ENCODE peak calls at places on chromosome 15, in four cellular contexts. J is AG04449; E is stomach; R is CD8-positive, alpha-beta T cell. S is an unnamed sample.

GRCh38 chr15:85832389-85832788 is 37.7 kb upstream of the KLHL25 start:
- DNase-seq in J (no peak), E (no peak), R (no peak), S (no peak)

GRCh38 chr15:90138071-90138833 is 36.0 kb upstream of the IDH2 start:
- DNase-seq in J (no peak), E (peak; percentile 61), R (no peak), S (no peak)

GRCh38 chr15:74433592-74434259 is at the start of gene SEMA7A:
- DNase-seq in J (no peak), E (peak; percentile 83), R (peak; percentile 89), S (no peak)

GRCh38 chr15:56568466-56569167 is 103.7 kb upstream of the MNS1 start:
- DNase-seq in J (no peak), E (no peak), R (no peak), S (no peak)

GRCh38 chr15:74873756-74874424 is 725 bp upstream of the SCAMP2 start:
- DNase-seq in J (no peak), E (no peak), R (no peak), S (no peak)

GRCh38 chr15:70629735-70630273 is 133.6 kb downstream of the UACA start:
- DNase-seq in J (no peak), E (no peak), R (no peak), S (no peak)

GRCh38 chr15:94582368-94582767 is 351.0 kb downstream of the MCTP2 start:
- DNase-seq in J (no peak), E (no peak), R (no peak), S (no peak)

GRCh38 chr15:81185896-81186295 is 10.8 kb upstream of the IL16 start:
- DNase-seq in J (no peak), E (no peak), R (no peak), S (no peak)

GRCh38 chr15:64247906-64248541 is 85.2 kb upstream of the PPIB start:
- DNase-seq in J (peak; percentile 70), E (no peak), R (no peak), S (peak; percentile 55)

GRCh38 chr15:71329509-71330260 is 214.4 kb downstream of the THSD4 start:
- DNase-seq in J (no peak), E (no peak), R (no peak), S (peak; percentile 53)

GRCh38 chr15:27422997-27423396 is 452.0 kb downstream of the GABRG3 start:
- DNase-seq in J (no peak), E (no peak), R (no peak), S (no peak)

GRCh38 chr15:89490081-89490480 is 6.3 kb downstream of the RHCG start:
- DNase-seq in J (no peak), E (no peak), R (no peak), S (no peak)

GRCh38 chr15:64148168-64148567 is 3.4 kb upstream of the SNX22 start:
- DNase-seq in J (no peak), E (no peak), R (no peak), S (no peak)

GRCh38 chr15:86595741-86596140 is 516.1 kb downstream of the AGBL1 start:
- DNase-seq in J (no peak), E (no peak), R (no peak), S (no peak)

GRCh38 chr15:70869346-70869745 is 15.4 kb upstream of the LARP6 start:
- DNase-seq in J (no peak), E (no peak), R (no peak), S (no peak)

GRCh38 chr15:28086175-28086703 is 12.9 kb downstream of the OCA2 start:
- DNase-seq in J (no peak), E (peak; percentile 68), R (peak; percentile 71), S (no peak)

GRCh38 chr15:89912145-89912673 is 543 bp downstream of the ARPIN start:
- DNase-seq in J (no peak), E (peak; percentile 49), R (no peak), S (no peak)

DNA sequence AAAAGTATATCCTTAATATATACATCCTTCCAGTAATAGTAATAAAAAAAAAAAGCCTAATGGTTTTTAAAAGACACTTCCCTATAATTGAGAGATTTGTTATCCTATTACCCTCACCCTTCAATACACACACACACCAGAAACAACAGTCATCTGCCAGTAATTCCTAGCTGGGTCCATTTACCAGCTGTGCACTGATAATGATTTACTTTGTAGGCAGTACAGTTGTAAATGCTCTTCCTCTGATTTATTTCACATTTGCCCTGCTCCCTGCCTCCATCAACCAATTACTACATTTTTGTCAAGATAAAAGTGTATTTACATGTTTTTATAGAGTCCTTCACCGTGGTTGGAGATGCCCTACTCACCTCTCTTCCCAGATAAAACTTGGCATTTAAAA is 12.4 kb downstream of the TPM1 start:
- DNase-seq in J (no peak), E (no peak), R (no peak), S (no peak)
- H3K4me3 ChIP-seq in J (no peak overlapping the region), E (no peak overlapping the region), R (no peak overlapping the region), S (no peak overlapping the region)

GRCh38 chr15:40160021-40160420 is 848 bp upstream of the BUB1B start:
- DNase-seq in J (no peak), E (no peak), R (no peak), S (no peak)

GRCh38 chr15:40162552-40162951 is 1.7 kb downstream of the BUB1B start:
- DNase-seq in J (no peak), E (no peak), R (no peak), S (no peak)

GRCh38 chr15:40160689-40161688 is at the start of gene BUB1B:
- DNase-seq in J (peak; percentile 28), E (peak; percentile 92), R (peak; percentile 91), S (peak; percentile 43)

GRCh38 chr15:40163657-40164416 is 3.0 kb downstream of the BUB1B start:
- DNase-seq in J (no peak), E (no peak), R (no peak), S (no peak)

GRCh38 chr15:40161693-40162401 is 978 bp downstream of the BUB1B start:
- DNase-seq in J (no peak), E (no peak), R (no peak), S (no peak)
- H3K4me3 ChIP-seq in J (peak overlapping the region; percentile 94), E (no peak overlapping the region), R (no peak overlapping the region), S (peak overlapping the region; percentile 89)

DNA sequence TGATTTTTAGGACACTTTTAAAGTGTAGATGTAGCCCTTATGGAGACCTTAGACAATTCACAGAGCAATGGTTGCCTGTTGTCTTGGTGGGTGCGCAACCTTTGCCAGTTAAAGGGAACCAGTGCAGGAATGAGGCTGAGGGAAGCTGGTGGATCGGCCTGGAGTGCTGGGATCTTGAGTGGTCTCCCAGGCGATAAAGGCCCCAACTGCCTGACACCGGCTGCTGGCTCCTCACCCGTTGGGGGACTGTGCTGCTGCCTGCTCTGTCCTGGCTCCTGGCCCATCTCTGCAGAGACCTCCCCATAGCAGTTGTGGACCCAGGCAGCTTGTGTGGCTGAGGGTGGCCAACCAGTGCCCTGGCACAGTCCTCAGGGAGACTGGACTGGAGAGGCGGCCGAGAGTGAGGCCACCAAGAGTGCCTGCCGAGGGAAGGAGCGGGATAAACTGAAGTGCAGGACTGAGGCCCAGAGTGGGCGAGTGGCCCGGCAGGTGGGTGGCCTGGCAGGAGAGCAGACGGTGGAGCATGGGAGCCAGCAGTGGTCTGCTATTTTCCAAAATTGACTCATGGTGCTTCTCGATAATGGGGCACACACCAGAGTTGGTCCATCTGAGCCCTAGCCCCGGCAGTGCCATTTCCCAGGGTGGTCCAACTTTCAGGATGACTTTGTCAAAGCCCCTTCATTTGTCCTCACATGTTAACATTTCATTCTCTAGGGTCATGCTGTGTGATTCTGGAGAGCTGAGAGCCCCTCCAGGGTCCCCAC is 2.1 kb downstream of the ALDH1A3 start:
- DNase-seq in J (no peak), E (no peak), R (no peak), S (no peak)
- H3K4me3 ChIP-seq in J (no peak overlapping the region), E (peak overlapping the region; percentile 7), R (no peak overlapping the region), S (no peak overlapping the region)

DNA sequence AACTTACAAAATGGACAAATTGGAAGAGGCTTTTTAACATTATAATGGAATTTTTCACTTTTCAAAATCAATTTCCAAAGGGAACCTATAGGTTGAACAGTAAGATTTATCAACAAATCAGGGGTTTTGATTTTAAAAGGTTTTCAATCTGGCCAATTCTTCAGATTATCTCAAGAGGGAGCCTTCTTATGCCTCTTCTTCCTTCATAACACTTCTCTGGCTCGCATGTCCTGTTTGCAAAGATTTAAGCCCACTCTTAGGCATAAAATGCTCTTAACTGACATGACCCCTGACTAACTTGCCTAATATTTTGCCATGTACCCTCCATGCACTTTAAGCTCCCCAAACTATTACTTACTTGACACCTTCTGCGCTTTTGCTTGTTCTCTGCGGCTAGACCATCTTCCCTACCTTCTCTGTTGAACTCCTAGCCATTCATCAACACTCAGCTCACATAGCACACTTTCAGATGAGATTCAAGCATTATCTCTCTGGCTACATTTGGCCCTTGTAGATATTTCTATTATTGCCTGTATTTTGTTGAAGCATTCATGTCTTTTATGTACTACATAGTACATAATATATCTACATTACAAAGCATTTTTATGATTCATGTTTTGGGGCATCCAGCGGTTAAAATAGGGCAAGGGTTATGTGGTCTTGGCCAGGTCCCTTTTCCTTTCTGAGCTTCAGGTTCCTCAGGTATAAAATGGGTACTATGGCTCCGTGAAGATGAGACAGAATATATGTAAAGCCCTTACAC is 1.0 kb upstream of the ARIH1 start:
- DNase-seq in J (no peak), E (no peak), R (no peak), S (no peak)
- H3K4me3 ChIP-seq in J (peak overlapping the region; percentile 97), E (peak overlapping the region; percentile 81), R (peak overlapping the region; percentile 93), S (peak overlapping the region; percentile 90)

DNA sequence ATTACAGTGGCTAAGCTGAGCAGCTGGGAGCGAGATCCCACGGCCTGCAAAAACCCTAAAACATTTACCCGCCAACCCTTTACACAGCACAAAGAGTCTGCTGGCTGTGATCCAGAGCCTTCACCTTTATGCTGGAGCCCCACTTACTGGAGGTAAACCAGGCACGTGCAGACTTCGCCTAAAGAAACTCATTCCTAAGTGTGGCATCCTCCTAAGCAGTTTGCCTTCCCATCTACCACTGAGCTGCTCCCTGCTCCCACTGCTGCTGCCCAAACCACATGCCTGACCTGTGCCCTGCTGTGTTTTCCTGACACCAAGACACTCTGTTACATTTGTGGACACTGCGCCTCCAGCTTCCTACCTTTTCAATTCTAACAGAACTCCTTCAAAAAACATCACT is 53.0 kb downstream of the CHSY1 start:
- DNase-seq in J (no peak), E (no peak), R (no peak), S (no peak)
- H3K4me3 ChIP-seq in J (no peak overlapping the region), E (no peak overlapping the region), R (no peak overlapping the region), S (no peak overlapping the region)

GRCh38 chr15:67826717-67827560 is 1.6 kb downstream of the SKOR1 start:
- DNase-seq in J (no peak), E (no peak), R (no peak), S (no peak)

GRCh38 chr15:67828379-67828968 is 3.2 kb downstream of the SKOR1 start:
- DNase-seq in J (no peak), E (no peak), R (no peak), S (no peak)

GRCh38 chr15:67829647-67830504 is 4.6 kb downstream of the SKOR1 start:
- DNase-seq in J (no peak), E (no peak), R (no peak), S (no peak)

GRCh38 chr15:67827561-67828378 is 2.5 kb downstream of the SKOR1 start:
- DNase-seq in J (no peak), E (no peak), R (no peak), S (no peak)

GRCh38 chr15:67828969-67829646 is 3.8 kb downstream of the SKOR1 start:
- DNase-seq in J (no peak), E (no peak), R (no peak), S (no peak)
- H3K4me3 ChIP-seq in J (no peak overlapping the region), E (no peak overlapping the region), R (no peak overlapping the region), S (no peak overlapping the region)

GRCh38 chr15:76576526-76577279 is 240.1 kb downstream of the ISL2 start:
- DNase-seq in J (no peak), E (peak; percentile 90), R (no peak), S (no peak)
- H3K4me3 ChIP-seq in J (no peak overlapping the region), E (no peak overlapping the region), R (no peak overlapping the region), S (no peak overlapping the region)